ENCODE peak calls at places on chromosome 16, in six cellular contexts. One of them, this sample, is unnamed.

GRCh38 chr16:51151951-51152663 is 1.0 kb upstream of the SALL1 start:
- DNase-seq in prostate gland: no peak
- DNase-seq in mammary epithelial cell: no peak
- DNase-seq in HCT116: no peak
- DNase-seq in IMR-90: peak; percentile 80
- DNase-seq in left ventricle myocardium inferior: no peak
- DNase-seq in this sample: no peak

GRCh38 chr16:20332411-20332810 is 5.1 kb upstream of the GP2 start:
- DNase-seq in prostate gland: no peak
- DNase-seq in mammary epithelial cell: no peak
- DNase-seq in HCT116: no peak
- DNase-seq in IMR-90: no peak
- DNase-seq in left ventricle myocardium inferior: no peak
- DNase-seq in this sample: no peak

GRCh38 chr16:12601290-12601900 is 202.3 kb downstream of the CPPED1 start:
- DNase-seq in prostate gland: no peak
- DNase-seq in mammary epithelial cell: no peak
- DNase-seq in HCT116: no peak
- DNase-seq in IMR-90: no peak
- DNase-seq in left ventricle myocardium inferior: no peak
- DNase-seq in this sample: no peak

GRCh38 chr16:10824111-10824893 is 5.7 kb upstream of the TVP23A start:
- DNase-seq in prostate gland: peak; percentile 59
- DNase-seq in mammary epithelial cell: no peak
- DNase-seq in HCT116: no peak
- DNase-seq in IMR-90: no peak
- DNase-seq in left ventricle myocardium inferior: no peak
- DNase-seq in this sample: no peak

GRCh38 chr16:23871924-23872323 is 36.1 kb downstream of the PRKCB start:
- DNase-seq in prostate gland: no peak
- DNase-seq in mammary epithelial cell: no peak
- DNase-seq in HCT116: no peak
- DNase-seq in IMR-90: no peak
- DNase-seq in left ventricle myocardium inferior: no peak
- DNase-seq in this sample: no peak

GRCh38 chr16:8806272-8806983 is 8.8 kb downstream of the PMM2 start:
- DNase-seq in prostate gland: no peak
- DNase-seq in mammary epithelial cell: no peak
- DNase-seq in HCT116: no peak
- DNase-seq in IMR-90: no peak
- DNase-seq in left ventricle myocardium inferior: no peak
- DNase-seq in this sample: no peak

GRCh38 chr16:508884-509736 is 18.4 kb upstream of the CAPN15 start:
- DNase-seq in prostate gland: no peak
- DNase-seq in mammary epithelial cell: no peak
- DNase-seq in HCT116: no peak
- DNase-seq in IMR-90: peak; percentile 35
- DNase-seq in left ventricle myocardium inferior: no peak
- DNase-seq in this sample: no peak

GRCh38 chr16:75035410-75035968 is 36.7 kb downstream of the ZNRF1 start:
- DNase-seq in prostate gland: no peak
- DNase-seq in mammary epithelial cell: no peak
- DNase-seq in HCT116: no peak
- DNase-seq in IMR-90: no peak
- DNase-seq in left ventricle myocardium inferior: no peak
- DNase-seq in this sample: no peak

GRCh38 chr16:9225527-9226316 is 134.3 kb downstream of the HAPSTR1 start:
- DNase-seq in prostate gland: no peak
- DNase-seq in mammary epithelial cell: no peak
- DNase-seq in HCT116: peak; percentile 12
- DNase-seq in IMR-90: no peak
- DNase-seq in left ventricle myocardium inferior: no peak
- DNase-seq in this sample: no peak

GRCh38 chr16:4244254-4244812 is 2.5 kb upstream of the SRL start:
- DNase-seq in prostate gland: no peak
- DNase-seq in mammary epithelial cell: no peak
- DNase-seq in HCT116: no peak
- DNase-seq in IMR-90: peak; percentile 10
- DNase-seq in left ventricle myocardium inferior: no peak
- DNase-seq in this sample: no peak

GRCh38 chr16:5979905-5980550 is 882.4 kb upstream of the EEF2KMT start:
- DNase-seq in prostate gland: no peak
- DNase-seq in mammary epithelial cell: no peak
- DNase-seq in HCT116: no peak
- DNase-seq in IMR-90: no peak
- DNase-seq in left ventricle myocardium inferior: no peak
- DNase-seq in this sample: no peak

GRCh38 chr16:35744716-35745115 is 2285.3 kb downstream of the TP53TG3F start:
- DNase-seq in prostate gland: no peak
- DNase-seq in mammary epithelial cell: no peak
- DNase-seq in HCT116: peak; percentile 34
- DNase-seq in IMR-90: no peak
- DNase-seq in left ventricle myocardium inferior: no peak
- DNase-seq in this sample: no peak

GRCh38 chr16:71216714-71217113 is 13.8 kb downstream of the HYDIN start:
- DNase-seq in prostate gland: no peak
- DNase-seq in mammary epithelial cell: no peak
- DNase-seq in HCT116: no peak
- DNase-seq in IMR-90: no peak
- DNase-seq in left ventricle myocardium inferior: no peak
- DNase-seq in this sample: no peak

GRCh38 chr16:15552507-15552906 is 90.4 kb downstream of the MARF1 start:
- DNase-seq in prostate gland: no peak
- DNase-seq in mammary epithelial cell: no peak
- DNase-seq in HCT116: no peak
- DNase-seq in IMR-90: no peak
- DNase-seq in left ventricle myocardium inferior: no peak
- DNase-seq in this sample: no peak

GRCh38 chr16:69863882-69864281 is 87.3 kb upstream of the CLEC18A start:
- DNase-seq in prostate gland: no peak
- DNase-seq in mammary epithelial cell: no peak
- DNase-seq in HCT116: no peak
- DNase-seq in IMR-90: no peak
- DNase-seq in left ventricle myocardium inferior: no peak
- DNase-seq in this sample: no peak

GRCh38 chr16:69860233-69861231 is 90.6 kb upstream of the CLEC18A start:
- DNase-seq in prostate gland: no peak
- DNase-seq in mammary epithelial cell: no peak
- DNase-seq in HCT116: no peak
- DNase-seq in IMR-90: no peak
- DNase-seq in left ventricle myocardium inferior: no peak
- DNase-seq in this sample: no peak

GRCh38 chr16:69859105-69859969 is 91.8 kb upstream of the CLEC18A start:
- DNase-seq in prostate gland: no peak
- DNase-seq in mammary epithelial cell: peak; percentile 19
- DNase-seq in HCT116: peak; percentile 33
- DNase-seq in IMR-90: no peak
- DNase-seq in left ventricle myocardium inferior: peak; percentile 40
- DNase-seq in this sample: peak; percentile 23

GRCh38 chr16:69858196-69859104 is 92.7 kb upstream of the CLEC18A start:
- DNase-seq in prostate gland: no peak
- DNase-seq in mammary epithelial cell: no peak
- DNase-seq in HCT116: no peak
- DNase-seq in IMR-90: no peak
- DNase-seq in left ventricle myocardium inferior: no peak
- DNase-seq in this sample: no peak

DNA sequence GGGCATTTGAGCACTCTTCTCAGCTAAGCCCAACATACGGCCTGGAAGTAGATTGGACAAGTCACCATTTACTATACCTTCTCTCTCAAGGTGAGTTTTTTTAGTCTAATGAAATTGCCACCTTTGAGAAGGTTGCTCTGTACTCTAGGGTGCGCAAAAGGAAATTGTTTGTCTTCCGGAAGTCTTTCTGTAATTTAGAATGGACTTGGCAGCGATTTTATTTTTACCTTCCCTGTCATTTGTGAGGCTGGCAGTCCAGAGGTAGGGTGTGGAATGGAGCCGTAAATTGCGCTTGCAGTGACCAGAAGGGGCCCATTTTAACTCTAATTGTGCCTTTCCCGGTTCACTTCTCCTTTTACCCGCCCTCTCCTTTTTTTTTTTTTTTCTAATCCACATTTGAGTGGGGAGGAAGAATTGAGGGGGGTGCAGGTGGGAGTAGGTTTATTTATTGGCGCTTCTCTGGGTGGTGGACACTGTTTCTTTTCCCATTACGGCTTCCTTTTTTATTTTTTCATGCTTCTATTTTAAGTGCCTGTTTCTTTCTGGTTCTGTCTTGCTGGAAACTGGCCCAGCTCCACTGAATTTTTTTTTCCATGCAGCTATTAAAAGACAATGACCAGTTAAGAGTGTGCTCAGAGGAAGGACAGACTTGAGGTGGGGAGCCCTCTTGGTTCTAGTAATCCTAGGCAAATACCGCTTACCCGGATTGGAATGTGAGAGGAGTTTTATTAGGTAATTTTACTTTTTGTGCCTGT is 89.7 kb upstream of the CLEC18A start:
- DNase-seq in prostate gland: peak; percentile 50
- DNase-seq in mammary epithelial cell: no peak
- DNase-seq in HCT116: no peak
- DNase-seq in IMR-90: peak; percentile 75
- DNase-seq in left ventricle myocardium inferior: no peak
- DNase-seq in this sample: peak; percentile 73
- H3K4me1 ChIP-seq in prostate gland: peaks cover 2% of the 10 kb centered on the region
- H3K4me1 ChIP-seq in mammary epithelial cell: no peaks in the 10 kb centered on the region
- H3K4me1 ChIP-seq in HCT116: no peaks in the 10 kb centered on the region
- H3K4me1 ChIP-seq in IMR-90: peaks cover 5% of the 10 kb centered on the region
- H3K4me1 ChIP-seq in left ventricle myocardium inferior: peaks cover 58% of the 10 kb centered on the region
- H3K4me1 ChIP-seq in this sample: peaks cover 24% of the 10 kb centered on the region

GRCh38 chr16:67392301-67393059 is 818 bp downstream of the TPPP3 start:
- DNase-seq in prostate gland: no peak
- DNase-seq in mammary epithelial cell: no peak
- DNase-seq in HCT116: no peak
- DNase-seq in IMR-90: no peak
- DNase-seq in left ventricle myocardium inferior: no peak
- DNase-seq in this sample: no peak
- H3K4me3 ChIP-seq in prostate gland: peak overlapping the region; percentile 15
- H3K4me3 ChIP-seq in mammary epithelial cell: no peak overlapping the region
- H3K4me3 ChIP-seq in HCT116: no peak overlapping the region
- H3K4me3 ChIP-seq in IMR-90: no peak overlapping the region
- H3K4me3 ChIP-seq in left ventricle myocardium inferior: peak overlapping the region; percentile 66
- H3K4me3 ChIP-seq in this sample: peak overlapping the region; percentile 60

GRCh38 chr16:30659507-30660423 is 1.5 kb downstream of the FBRS start:
- DNase-seq in prostate gland: peak; percentile 49
- DNase-seq in mammary epithelial cell: peak; percentile 35
- DNase-seq in HCT116: no peak
- DNase-seq in IMR-90: no peak
- DNase-seq in left ventricle myocardium inferior: no peak
- DNase-seq in this sample: no peak
- TF ChIP-seq CTCF in prostate gland: no peak
- TF ChIP-seq CTCF in mammary epithelial cell: peak; percentile 5
- TF ChIP-seq CTCF in HCT116: no peak
- TF ChIP-seq CTCF in IMR-90: peak; percentile 4
- TF ChIP-seq CTCF in left ventricle myocardium inferior: no peak
- TF ChIP-seq CTCF in this sample: no peak

GRCh38 chr16:85202051-85202601 is 89.9 kb upstream of the CIBAR2 start:
- DNase-seq in prostate gland: no peak
- DNase-seq in mammary epithelial cell: no peak
- DNase-seq in HCT116: no peak
- DNase-seq in IMR-90: no peak
- DNase-seq in left ventricle myocardium inferior: no peak
- DNase-seq in this sample: no peak

GRCh38 chr16:85201566-85201965 is 89.3 kb upstream of the CIBAR2 start:
- DNase-seq in prostate gland: no peak
- DNase-seq in mammary epithelial cell: no peak
- DNase-seq in HCT116: no peak
- DNase-seq in IMR-90: peak; percentile 46
- DNase-seq in left ventricle myocardium inferior: no peak
- DNase-seq in this sample: no peak

GRCh38 chr16:85203462-85203813 is 91.2 kb upstream of the CIBAR2 start:
- DNase-seq in prostate gland: no peak
- DNase-seq in mammary epithelial cell: no peak
- DNase-seq in HCT116: no peak
- DNase-seq in IMR-90: no peak
- DNase-seq in left ventricle myocardium inferior: no peak
- DNase-seq in this sample: no peak

GRCh38 chr16:85204242-85205010 is 92.2 kb upstream of the CIBAR2 start:
- DNase-seq in prostate gland: no peak
- DNase-seq in mammary epithelial cell: peak; percentile 82
- DNase-seq in HCT116: no peak
- DNase-seq in IMR-90: peak; percentile 93
- DNase-seq in left ventricle myocardium inferior: no peak
- DNase-seq in this sample: no peak

GRCh38 chr16:85202631-85203461 is 90.6 kb upstream of the CIBAR2 start:
- DNase-seq in prostate gland: no peak
- DNase-seq in mammary epithelial cell: no peak
- DNase-seq in HCT116: no peak
- DNase-seq in IMR-90: peak; percentile 96
- DNase-seq in left ventricle myocardium inferior: peak; percentile 88
- DNase-seq in this sample: peak; percentile 82
- H3K4me1 ChIP-seq in prostate gland: peaks cover 4% of the 10 kb centered on the region
- H3K4me1 ChIP-seq in mammary epithelial cell: peaks cover 6% of the 10 kb centered on the region
- H3K4me1 ChIP-seq in HCT116: peaks cover 35% of the 10 kb centered on the region
- H3K4me1 ChIP-seq in IMR-90: peaks cover 73% of the 10 kb centered on the region
- H3K4me1 ChIP-seq in left ventricle myocardium inferior: peaks cover 87% of the 10 kb centered on the region
- H3K4me1 ChIP-seq in this sample: peaks cover 54% of the 10 kb centered on the region

GRCh38 chr16:13957197-13958078 is 37.5 kb downstream of the ERCC4 start:
- DNase-seq in prostate gland: peak; percentile 73
- DNase-seq in mammary epithelial cell: peak; percentile 87
- DNase-seq in HCT116: peak; percentile 86
- DNase-seq in IMR-90: peak; percentile 95
- DNase-seq in left ventricle myocardium inferior: peak; percentile 41
- DNase-seq in this sample: peak; percentile 52
- H3K4me3 ChIP-seq in prostate gland: no peak overlapping the region
- H3K4me3 ChIP-seq in mammary epithelial cell: no peak overlapping the region
- H3K4me3 ChIP-seq in HCT116: peak overlapping the region; percentile 54
- H3K4me3 ChIP-seq in IMR-90: peak overlapping the region; percentile 32
- H3K4me3 ChIP-seq in left ventricle myocardium inferior: peak overlapping the region; percentile 36
- H3K4me3 ChIP-seq in this sample: peak overlapping the region; percentile 31

DNA sequence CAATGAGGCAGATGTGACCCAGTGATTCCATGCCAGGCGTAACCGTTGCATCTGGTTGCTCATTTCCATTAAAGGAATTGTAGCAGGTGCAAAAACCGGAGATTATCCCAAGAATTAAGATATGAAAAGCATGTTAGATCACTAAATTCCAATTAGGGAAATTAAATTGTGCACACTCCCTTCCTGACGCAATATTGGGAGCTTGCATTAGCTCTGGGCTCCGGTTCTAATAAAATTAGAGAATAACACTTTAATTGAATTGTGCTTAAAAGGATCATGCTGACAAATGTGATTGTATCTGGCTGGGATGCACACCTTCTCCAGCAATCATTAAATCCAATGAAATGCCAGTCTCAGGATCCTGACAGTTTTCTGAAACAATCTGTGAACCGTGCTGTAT is 38.1 kb downstream of the IRX5 start:
- DNase-seq in prostate gland: no peak
- DNase-seq in mammary epithelial cell: no peak
- DNase-seq in HCT116: no peak
- DNase-seq in IMR-90: no peak
- DNase-seq in left ventricle myocardium inferior: no peak
- DNase-seq in this sample: no peak
- TF ChIP-seq CTCF in prostate gland: no peak
- TF ChIP-seq CTCF in mammary epithelial cell: no peak
- TF ChIP-seq CTCF in HCT116: no peak
- TF ChIP-seq CTCF in IMR-90: no peak
- TF ChIP-seq CTCF in left ventricle myocardium inferior: no peak
- TF ChIP-seq CTCF in this sample: no peak

DNA sequence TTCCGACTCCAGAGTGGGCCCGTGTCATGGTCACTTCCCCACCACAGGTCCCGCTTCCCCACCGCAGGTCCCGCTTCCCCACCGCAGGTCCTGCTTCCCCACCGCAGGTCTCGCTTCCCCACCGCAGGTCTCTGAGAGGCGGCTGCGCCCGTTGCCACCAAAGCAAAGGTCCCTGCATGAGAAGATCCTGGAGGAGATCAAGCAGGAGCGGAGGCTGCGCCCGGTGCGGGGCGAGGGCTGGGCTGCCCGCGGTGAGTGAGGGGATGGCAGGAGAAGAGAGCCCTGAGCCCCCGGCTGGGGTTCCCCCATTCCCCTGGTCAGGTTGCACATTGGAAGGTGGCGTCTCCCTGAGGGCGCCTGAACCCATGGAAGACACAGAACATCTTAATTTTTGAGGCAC is 17.4 kb upstream of the TCF25 start:
- DNase-seq in prostate gland: no peak
- DNase-seq in mammary epithelial cell: no peak
- DNase-seq in HCT116: no peak
- DNase-seq in IMR-90: no peak
- DNase-seq in left ventricle myocardium inferior: no peak
- DNase-seq in this sample: no peak
- H3K4me1 ChIP-seq in prostate gland: no peaks in the 10 kb centered on the region
- H3K4me1 ChIP-seq in mammary epithelial cell: no peaks in the 10 kb centered on the region
- H3K4me1 ChIP-seq in HCT116: no peaks in the 10 kb centered on the region
- H3K4me1 ChIP-seq in IMR-90: no peaks in the 10 kb centered on the region
- H3K4me1 ChIP-seq in left ventricle myocardium inferior: no peaks in the 10 kb centered on the region
- H3K4me1 ChIP-seq in this sample: no peaks in the 10 kb centered on the region

This sample was measured in gastrocnemius medialis.